ENCODE peak calls at places on chromosomes 1 and 21, in four cellular contexts. H is mammary epithelial cell, J is HepG2, D is suprapubic skin. N is an unnamed sample. For H3K27me3, the result is how much of the 10 kb centered on the place peaks cover.

GRCh38 chr1:213163278-213163711 is 112.3 kb downstream of the RPS6KC1 start:
- DNase-seq in H (no peak), D (no peak), J (no peak), N (no peak)

GRCh38 chr1:205287076-205287475 is 34.5 kb downstream of the NUAK2 start:
- DNase-seq in D (no peak), J (no peak), H (no peak), N (no peak)

GRCh38 chr1:3211582-3211981 is 142.6 kb downstream of the PRDM16 start:
- DNase-seq in D (no peak), H (no peak), J (no peak), N (no peak)

GRCh38 chr1:183147735-183148134 is 38.3 kb upstream of the LAMC2 start:
- DNase-seq in H (no peak), J (no peak), D (no peak), N (no peak)

GRCh38 chr1:79376106-79376505 is 369.6 kb upstream of the ADGRL4 start:
- DNase-seq in H (no peak), J (no peak), D (no peak), N (no peak)

GRCh38 chr1:13573586-13573985 is 10.0 kb upstream of the PDPN start:
- DNase-seq in H (no peak), D (no peak), J (no peak), N (no peak)

GRCh38 chr1:44659566-44659965 is 14.7 kb downstream of the TMEM53 start:
- DNase-seq in J (no peak), H (no peak), D (no peak), N (no peak)

GRCh38 chr1:165897326-165898303 is 70.2 kb downstream of the UCK2 start:
- DNase-seq in H (no peak), J (no peak), D (no peak), N (no peak)

GRCh38 chr1:218351617-218352438 is 6.7 kb downstream of the TGFB2 start:
- DNase-seq in J (no peak), H (peak), D (no peak), N (no peak)

GRCh38 chr1:34864759-34865158 is 5.2 kb upstream of the SMIM12 start:
- DNase-seq in H (no peak), J (no peak), D (no peak), N (no peak)

GRCh38 chr1:151156515-151156819 is at the start of gene TNFAIP8L2:
- DNase-seq in D (no peak), J (no peak), H (no peak), N (no peak)

GRCh38 chr1:80731241-80731894 is 1069.4 kb upstream of the ADGRL2 start:
- DNase-seq in J (no peak), D (no peak), H (peak), N (no peak)

GRCh38 chr1:62286778-62287224 is 32.4 kb downstream of the KANK4 start:
- DNase-seq in H (peak), J (peak), D (no peak), N (no peak)

GRCh38 chr1:85397490-85398044 is 67.4 kb downstream of the DDAH1 start:
- DNase-seq in H (no peak), D (no peak), J (no peak), N (no peak)

GRCh38 chr1:85398391-85399064 is 66.4 kb downstream of the DDAH1 start:
- DNase-seq in J (no peak), D (no peak), H (peak), N (peak)

GRCh38 chr1:85394130-85394529 is 70.8 kb downstream of the DDAH1 start:
- DNase-seq in J (no peak), H (no peak), D (no peak), N (no peak)

GRCh38 chr1:85393490-85393889 is 71.5 kb downstream of the DDAH1 start:
- DNase-seq in D (no peak), H (no peak), J (no peak), N (no peak)

GRCh38 chr1:85396194-85396593 is 68.8 kb downstream of the DDAH1 start:
- DNase-seq in H (no peak), D (no peak), J (no peak), N (no peak)
- TF ChIP-seq CTCF in H (no peak), D (no peak), J (no peak), N (no peak)

GRCh38 chr1:43532716-43533115 is 2.0 kb downstream of the PTPRF start:
- DNase-seq in H (no peak), J (no peak), D (no peak), N (no peak)

GRCh38 chr1:43533615-43534014 is 2.9 kb downstream of the PTPRF start:
- DNase-seq in D (peak), H (no peak), J (no peak), N (no peak)

GRCh38 chr1:43531906-43532584 is 1.4 kb downstream of the PTPRF start:
- DNase-seq in D (no peak), J (no peak), H (no peak), N (no peak)

GRCh38 chr1:43530483-43531452 is at the start of gene PTPRF:
- DNase-seq in D (no peak), H (peak), J (no peak), N (no peak)

DNA sequence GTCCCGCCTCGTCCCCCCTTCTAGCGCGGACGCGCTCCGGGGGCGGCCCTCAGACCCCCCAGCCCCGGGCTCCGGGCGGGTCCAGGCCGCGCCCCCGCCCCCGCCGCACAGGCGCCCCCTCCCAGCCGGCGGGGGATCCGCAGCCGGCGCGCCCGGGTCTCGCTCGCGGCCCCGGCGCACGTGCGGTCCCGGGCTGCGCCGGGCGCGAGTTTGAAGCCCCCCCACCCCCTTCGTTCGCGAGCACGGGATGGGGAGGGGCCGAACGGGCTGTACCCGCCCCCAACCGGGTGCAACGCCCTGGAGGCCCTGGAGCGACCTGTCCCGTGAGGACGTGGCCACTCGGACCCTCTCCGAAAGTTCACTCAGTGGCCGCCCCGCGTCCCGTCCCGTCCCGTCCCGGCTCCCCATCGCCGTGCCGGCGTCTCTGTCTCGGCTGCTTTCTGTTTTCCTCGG is 796 bp downstream of the PTPRF start:
- DNase-seq in D (no peak), H (no peak), J (no peak), N (no peak)
- H3K4me3 ChIP-seq in D (peak), H (peak), J (peak), N (peak)

DNA sequence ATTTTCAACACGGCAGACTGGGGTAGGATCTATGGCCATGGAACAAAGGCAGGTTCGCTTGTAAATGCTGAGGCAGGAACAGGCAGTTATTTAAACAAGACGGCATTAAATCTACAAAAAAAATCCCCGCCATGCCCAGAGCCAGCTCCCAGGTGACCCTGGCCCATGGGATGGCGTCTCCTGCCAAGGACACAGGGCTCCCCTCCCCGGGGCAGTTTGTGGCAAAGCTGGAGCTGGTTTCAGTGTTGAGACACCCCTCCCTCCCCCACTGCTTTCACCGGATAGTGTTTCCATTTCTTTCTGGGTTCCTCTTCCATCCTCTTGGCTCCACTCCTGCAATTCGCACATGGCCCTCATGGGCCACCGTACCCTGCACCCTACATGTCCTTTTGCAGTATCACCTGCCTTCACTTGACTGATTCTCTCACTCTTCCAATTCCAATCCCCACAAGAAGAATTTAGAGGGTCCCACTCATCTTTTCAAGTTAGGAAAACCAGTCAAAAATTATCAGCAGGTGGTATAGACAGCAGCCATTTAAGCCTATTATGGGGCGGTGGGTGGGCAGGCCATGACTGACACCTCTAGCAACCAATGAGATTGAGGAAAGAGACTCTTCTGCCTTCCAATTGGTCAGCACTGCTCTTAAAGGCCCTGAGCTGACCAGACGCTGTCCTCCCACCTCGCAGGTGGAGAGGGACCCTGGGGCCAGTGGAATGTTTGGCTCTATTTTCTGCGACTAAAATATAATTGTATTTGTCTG is 52.0 kb downstream of the OLIG1 start:
- DNase-seq in H (peak), J (no peak), D (no peak), N (no peak)
- H3K27me3 ChIP-seq in H (under half), J (under half), D (under half), N (under half)

GRCh38 chr21:39445339-39446269 is at the start of gene LCA5L:
- DNase-seq in H (peak), J (peak), D (peak), N (no peak)
- TF ChIP-seq CTCF in H (no peak), J (peak), D (no peak), N (no peak)

DNA sequence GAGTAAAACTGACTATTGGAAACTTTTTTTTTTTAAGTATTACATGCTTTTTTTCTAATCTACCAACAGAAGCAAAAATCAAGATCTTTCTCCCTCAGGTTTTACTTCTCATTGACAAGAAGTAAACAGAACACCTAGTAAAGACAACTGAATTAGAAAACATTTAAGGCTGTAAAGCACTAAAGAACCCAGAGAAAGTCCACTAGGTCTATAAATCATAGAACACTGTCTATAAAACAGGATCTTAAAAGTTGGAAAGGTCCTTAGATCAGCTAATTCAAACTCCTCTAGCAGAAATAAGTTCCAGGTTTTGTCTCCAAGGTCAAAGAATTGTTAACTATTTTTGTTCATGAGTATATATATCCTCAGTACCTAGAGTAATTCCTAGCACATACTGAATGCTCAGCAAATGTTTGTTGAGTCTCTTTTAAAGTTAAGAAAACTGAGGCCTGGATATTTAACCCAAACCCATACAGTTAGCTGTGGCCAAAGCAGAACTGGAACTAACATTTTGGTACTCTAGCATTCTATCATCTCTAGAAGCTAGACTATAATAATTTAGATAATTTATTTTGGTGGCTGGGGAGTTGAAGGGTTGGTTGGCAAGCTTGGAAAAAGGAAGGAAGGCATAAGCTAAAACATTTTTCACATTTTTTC is 3.0 kb downstream of the EPS15 start:
- DNase-seq in H (no peak), D (no peak), J (no peak), N (no peak)
- H3K4me3 ChIP-seq in H (peak), D (peak), J (no peak), N (no peak)

GRCh38 chr1:228818296-228818695 is 83.0 kb downstream of the RHOU start:
- DNase-seq in H (no peak), D (no peak), J (no peak), N (no peak)
- H3K27me3 ChIP-seq in H (under half), D (under half), J (under half), N (under half)

GRCh38 chr1:92298213-92298572 is 594 bp downstream of the GLMN start:
- DNase-seq in H (no peak), J (no peak), D (no peak), N (no peak)
- TF ChIP-seq CTCF in H (no peak), J (no peak), D (no peak), N (no peak)

GRCh38 chr1:201169971-201170532 is 15.8 kb upstream of the TMEM9 start:
- DNase-seq in H (no peak), D (peak), J (no peak), N (no peak)
- H3K4me3 ChIP-seq in H (no peak), D (peak), J (peak), N (peak)

GRCh38 chr1:32273389-32274208 is 18.3 kb upstream of the HDAC1 start:
- DNase-seq in D (no peak), H (peak), J (peak), N (peak)
- H3K27me3 ChIP-seq in D (under half), H (under half), J (under half), N (under half)

N was measured in kidney epithelial cell.